ENCODE peak calls at places on chromosomes 4 and X, in eight cellular contexts. T is fibroblast of lung, Q is GM12865, E is adrenal gland, K is tibial nerve, X is lower leg skin, H is A673, Z is coronary artery. U is an unnamed sample.

GRCh38 chr4:110614173-110614948 is 8.5 kb downstream of the PITX2 start:
- DNase-seq in T (no peak), Q (no peak), E (no peak), K (no peak), X (no peak), H (no peak), Z (no peak), U (no peak)

GRCh38 chr4:53900275-53900649 is 164.1 kb downstream of the CHIC2 start:
- DNase-seq in T (no peak), Q (no peak), E (no peak), K (no peak), X (no peak), H (no peak), Z (no peak), U (no peak)

GRCh38 chr4:33722254-33722653 is 2522.1 kb downstream of the ARAP2 start:
- DNase-seq in T (peak), Q (no peak), E (no peak), K (no peak), X (no peak), H (no peak), Z (no peak), U (peak)

GRCh38 chrX:38192007-38192625 is 28.6 kb downstream of the SRPX start:
- DNase-seq in T (peak), Q (peak), E (peak), K (no peak), X (no peak), H (peak), Z (no peak), U (no peak)

GRCh38 chr4:10783351-10783750 is 98.8 kb upstream of the CLNK start:
- DNase-seq in T (peak), Q (no peak), E (no peak), K (no peak), X (no peak), H (no peak), Z (no peak), U (peak)

GRCh38 chrX:21738145-21738949 is 19.6 kb downstream of the SMPX start:
- DNase-seq in T (peak), Q (no peak), E (no peak), K (no peak), X (no peak), H (no peak), Z (no peak), U (no peak)

GRCh38 chr4:118869808-118870342 is 18.8 kb upstream of the SYNPO2 start:
- DNase-seq in T (peak), Q (no peak), E (no peak), K (no peak), X (no peak), H (no peak), Z (no peak), U (no peak)

GRCh38 chrX:66498672-66499296 is 140.1 kb downstream of the EDA2R start:
- DNase-seq in T (no peak), Q (no peak), E (no peak), K (no peak), X (no peak), H (no peak), Z (no peak), U (no peak)

GRCh38 chr4:40514409-40515025 is 115.1 kb downstream of the RBM47 start:
- DNase-seq in T (no peak), Q (no peak), E (no peak), K (no peak), X (no peak), H (no peak), Z (no peak), U (no peak)

GRCh38 chrX:12011075-12011474 is 127.2 kb upstream of the FRMPD4 start:
- DNase-seq in T (peak), Q (no peak), E (no peak), K (no peak), X (no peak), H (no peak), Z (no peak), U (no peak)

GRCh38 chr4:150656882-150657281 is 74.9 kb downstream of the MAB21L2 start:
- DNase-seq in T (no peak), Q (no peak), E (no peak), K (no peak), X (no peak), H (no peak), Z (no peak), U (no peak)

GRCh38 chr4:16591867-16592266 is 306.6 kb downstream of the LDB2 start:
- DNase-seq in T (no peak), Q (no peak), E (peak), K (no peak), X (no peak), H (no peak), Z (no peak), U (no peak)

GRCh38 chr4:172392741-172393140 is 579.5 kb downstream of the GALNTL6 start:
- DNase-seq in T (no peak), Q (no peak), E (no peak), K (no peak), X (no peak), H (no peak), Z (no peak), U (no peak)

GRCh38 chr4:80434238-80434637 is 98.7 kb downstream of the CFAP299 start:
- DNase-seq in T (peak), Q (no peak), E (no peak), K (no peak), X (no peak), H (no peak), Z (no peak), U (peak)

GRCh38 chr4:40283413-40283812 is 51.7 kb upstream of the CHRNA9 start:
- DNase-seq in T (no peak), Q (no peak), E (no peak), K (no peak), X (no peak), H (no peak), Z (no peak), U (no peak)

GRCh38 chr4:102564399-102564921 is 63.3 kb downstream of the NFKB1 start:
- DNase-seq in T (peak), Q (peak), E (no peak), K (no peak), X (no peak), H (peak), Z (no peak), U (peak)

GRCh38 chr4:87165886-87166285 is 54.5 kb downstream of the KLHL8 start:
- DNase-seq in T (no peak), Q (no peak), E (no peak), K (no peak), X (no peak), H (no peak), Z (no peak), U (no peak)

GRCh38 chrX:153889123-153889522 is 3.1 kb upstream of the L1CAM start:
- DNase-seq in T (no peak), Q (no peak), E (no peak), K (no peak), X (no peak), H (no peak), Z (no peak), U (no peak)

GRCh38 chr4:8290701-8290970 is 21.1 kb downstream of the HTRA3 start:
- DNase-seq in T (no peak), Q (no peak), E (no peak), K (no peak), X (peak), H (no peak), Z (no peak), U (no peak)

GRCh38 chr4:121150003-121150402 is 14.1 kb downstream of the TNIP3 start:
- DNase-seq in T (peak), Q (no peak), E (no peak), K (no peak), X (no peak), H (no peak), Z (no peak), U (peak)

GRCh38 chr4:133588306-133588705 is 439.2 kb downstream of the PCDH10 start:
- DNase-seq in T (peak), Q (no peak), E (no peak), K (no peak), X (no peak), H (no peak), Z (no peak), U (no peak)

GRCh38 chr4:146029939-146030710 is 91.5 kb upstream of the ZNF827 start:
- DNase-seq in T (no peak), Q (peak), E (no peak), K (no peak), X (no peak), H (no peak), Z (no peak), U (no peak)

GRCh38 chr4:88610771-88611170 is 18.5 kb downstream of the HERC3 start:
- DNase-seq in T (peak), Q (no peak), E (peak), K (no peak), X (peak), H (no peak), Z (no peak), U (no peak)

GRCh38 chrX:103428525-103428924 is 52.2 kb downstream of the BEX3 start:
- DNase-seq in T (no peak), Q (no peak), E (no peak), K (no peak), X (no peak), H (no peak), Z (no peak), U (no peak)
- H3K4me3 ChIP-seq in T (no peak), Q (no peak), E (no peak), K (no peak), X (no peak), H (no peak), Z (no peak), U (no peak)

DNA sequence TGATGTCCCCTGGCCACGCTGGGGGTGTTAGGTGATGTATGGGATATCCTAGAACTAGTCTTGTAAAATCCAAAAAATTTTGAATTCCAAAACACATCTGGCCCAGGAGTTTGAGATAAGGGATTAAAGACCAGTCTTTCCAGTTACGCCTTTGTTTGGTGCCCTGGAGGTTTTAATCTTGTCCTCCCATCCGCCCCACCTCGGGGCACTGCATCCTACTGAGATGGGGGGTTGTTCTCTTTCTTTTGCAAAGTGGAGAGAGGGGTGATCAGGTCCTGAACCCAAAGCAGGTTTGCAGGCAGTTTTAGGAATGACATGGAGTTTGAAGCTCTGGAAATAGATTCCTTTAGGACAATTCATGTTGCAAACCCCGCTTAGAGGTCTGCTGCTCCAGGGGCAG is 1.8 kb downstream of the SUV39H1 start:
- DNase-seq in T (no peak), Q (no peak), E (no peak), K (no peak), X (no peak), H (no peak), Z (no peak), U (no peak)
- H3K4me3 ChIP-seq in T (no peak), Q (no peak), E (no peak), K (no peak), X (no peak), H (no peak), Z (no peak), U (no peak)

GRCh38 chr4:112516076-112516385 is at the start of gene NEUROG2:
- DNase-seq in T (no peak), Q (no peak), E (no peak), K (no peak), X (no peak), H (no peak), Z (no peak), U (no peak)
- H3K4me3 ChIP-seq in T (peak), Q (peak), E (peak), K (peak), X (peak), H (peak), Z (peak), U (peak)

GRCh38 chrX:68894513-68895338 is 65.9 kb downstream of the EFNB1 start:
- DNase-seq in T (peak), Q (no peak), E (peak), K (peak), X (peak), H (peak), Z (no peak), U (no peak)
- H3K4me3 ChIP-seq in T (no peak), Q (no peak), E (peak), K (peak), X (no peak), H (no peak), Z (peak), U (no peak)

GRCh38 chr4:176277162-176277904 is 8.3 kb upstream of the ASB5 start:
- DNase-seq in T (peak), Q (peak), E (peak), K (no peak), X (no peak), H (peak), Z (no peak), U (no peak)
- H3K4me3 ChIP-seq in T (no peak), Q (no peak), E (no peak), K (no peak), X (no peak), H (no peak), Z (peak), U (no peak)

GRCh38 chr4:100516225-100516624 is 1.6 kb downstream of the EMCN start:
- DNase-seq in T (no peak), Q (no peak), E (no peak), K (no peak), X (no peak), H (no peak), Z (no peak), U (no peak)
- H3K4me3 ChIP-seq in T (no peak), Q (no peak), E (peak), K (peak), X (no peak), H (peak), Z (peak), U (no peak)

U was measured in AG04449.